ENCODE peak calls at places on chromosomes 2 and 18, in four cellular contexts. C, T, F and P are unnamed samples.

GRCh38 chr2:1572638-1573037 is 159.4 kb downstream of the TPO start:
- DNase-seq in C (no peak), T (peak), F (no peak), P (no peak)

GRCh38 chr18:59264136-59264571 is 9.1 kb downstream of the RAX start:
- DNase-seq in C (no peak), T (no peak), F (no peak), P (no peak)

GRCh38 chr2:218036371-218036770 is 32.7 kb upstream of the RUFY4 start:
- DNase-seq in C (no peak), T (peak), F (no peak), P (no peak)

GRCh38 chr18:57660961-57661360 is 39.3 kb upstream of the NARS1 start:
- DNase-seq in C (no peak), T (peak), F (no peak), P (no peak)

GRCh38 chr2:106866636-106867035 is 19.3 kb downstream of the ST6GAL2 start:
- DNase-seq in C (no peak), T (peak), F (no peak), P (no peak)

GRCh38 chr2:234873828-234874173 is 78.0 kb upstream of the SH3BP4 start:
- DNase-seq in C (no peak), T (peak), F (no peak), P (no peak)

GRCh38 chr2:153388246-153388645 is 90.3 kb downstream of the RPRM start:
- DNase-seq in C (no peak), T (peak), F (no peak), P (no peak)

GRCh38 chr2:65353046-65353445 is 79.4 kb downstream of the SPRED2 start:
- DNase-seq in C (no peak), T (no peak), F (no peak), P (no peak)

GRCh38 chr18:23887493-23887892 is 127.1 kb upstream of the TTC39C start:
- DNase-seq in C (no peak), T (peak), F (no peak), P (no peak)